ENCODE peak calls at places on chromosomes 16 and 17, in five cellular contexts. One of them, this sample, is unnamed. For H3K4me1, the result is how much of the 10 kb centered on the place peaks cover.

GRCh38 chr17:7393613-7394451 is 493 bp downstream of the PLSCR3 start:
- DNase-seq in A549: peak
- DNase-seq in K562: peak
- DNase-seq in H1: no peak
- DNase-seq in HCT116: no peak
- DNase-seq in this sample: no peak

GRCh38 chr17:67376509-67376891 is 581 bp upstream of the PITPNC1 start:
- DNase-seq in A549: peak
- DNase-seq in HCT116: no peak
- DNase-seq in H1: no peak
- DNase-seq in K562: no peak
- DNase-seq in this sample: no peak

GRCh38 chr17:64706224-64707076 is 44.3 kb upstream of the SMURF2 start:
- DNase-seq in H1: no peak
- DNase-seq in A549: peak
- DNase-seq in K562: no peak
- DNase-seq in HCT116: peak
- DNase-seq in this sample: no peak

GRCh38 chr17:82332669-82333278 is 792 bp downstream of the SECTM1 start:
- DNase-seq in HCT116: peak
- DNase-seq in H1: no peak
- DNase-seq in K562: peak
- DNase-seq in A549: peak
- DNase-seq in this sample: peak

GRCh38 chr16:26129997-26130396 is 438.2 kb downstream of the HS3ST4 start:
- DNase-seq in K562: no peak
- DNase-seq in HCT116: no peak
- DNase-seq in H1: no peak
- DNase-seq in A549: no peak
- DNase-seq in this sample: no peak

GRCh38 chr17:10031606-10032005 is 126.5 kb upstream of the RCVRN start:
- DNase-seq in K562: no peak
- DNase-seq in HCT116: no peak
- DNase-seq in H1: no peak
- DNase-seq in A549: no peak
- DNase-seq in this sample: no peak

GRCh38 chr16:55615071-55615470 is 40.7 kb upstream of the SLC6A2 start:
- DNase-seq in K562: no peak
- DNase-seq in A549: no peak
- DNase-seq in HCT116: no peak
- DNase-seq in H1: no peak
- DNase-seq in this sample: peak

GRCh38 chr16:82156761-82157654 is 13.0 kb downstream of the MPHOSPH6 start:
- DNase-seq in K562: no peak
- DNase-seq in A549: no peak
- DNase-seq in HCT116: no peak
- DNase-seq in H1: no peak
- DNase-seq in this sample: no peak

GRCh38 chr17:20987511-20987910 is 55.3 kb downstream of the USP22 start:
- DNase-seq in HCT116: no peak
- DNase-seq in K562: no peak
- DNase-seq in H1: no peak
- DNase-seq in A549: no peak
- DNase-seq in this sample: no peak

GRCh38 chr17:44820631-44821196 is 9.4 kb downstream of the GJC1 start:
- DNase-seq in HCT116: peak
- DNase-seq in K562: no peak
- DNase-seq in H1: no peak
- DNase-seq in A549: peak
- DNase-seq in this sample: peak

GRCh38 chr17:44367626-44368025 is 4.0 kb upstream of the FAM171A2 start:
- DNase-seq in A549: no peak
- DNase-seq in H1: no peak
- DNase-seq in K562: no peak
- DNase-seq in HCT116: no peak
- DNase-seq in this sample: no peak

GRCh38 chr17:10618202-10618635 is 38.9 kb downstream of the MYH3 start:
- DNase-seq in H1: peak
- DNase-seq in K562: peak
- DNase-seq in A549: peak
- DNase-seq in HCT116: peak
- DNase-seq in this sample: peak

GRCh38 chr17:27379863-27380533 is 76.2 kb upstream of the KSR1 start:
- DNase-seq in K562: peak
- DNase-seq in HCT116: no peak
- DNase-seq in A549: no peak
- DNase-seq in H1: no peak
- DNase-seq in this sample: peak
- TF ChIP-seq MAX in K562: no peak
- TF ChIP-seq MAX in HCT116: no peak
- TF ChIP-seq MAX in A549: no peak
- TF ChIP-seq MAX in H1: no peak
- TF ChIP-seq MAX in this sample: peak

GRCh38 chr17:4536259-4536741 is 18.9 kb downstream of the MYBBP1A start:
- DNase-seq in HCT116: no peak
- DNase-seq in A549: no peak
- DNase-seq in H1: no peak
- DNase-seq in K562: peak
- DNase-seq in this sample: no peak
- H3K4me1 ChIP-seq in HCT116: under half
- H3K4me1 ChIP-seq in A549: under half
- H3K4me1 ChIP-seq in H1: under half
- H3K4me1 ChIP-seq in K562: half or more
- H3K4me1 ChIP-seq in this sample: half or more

DNA sequence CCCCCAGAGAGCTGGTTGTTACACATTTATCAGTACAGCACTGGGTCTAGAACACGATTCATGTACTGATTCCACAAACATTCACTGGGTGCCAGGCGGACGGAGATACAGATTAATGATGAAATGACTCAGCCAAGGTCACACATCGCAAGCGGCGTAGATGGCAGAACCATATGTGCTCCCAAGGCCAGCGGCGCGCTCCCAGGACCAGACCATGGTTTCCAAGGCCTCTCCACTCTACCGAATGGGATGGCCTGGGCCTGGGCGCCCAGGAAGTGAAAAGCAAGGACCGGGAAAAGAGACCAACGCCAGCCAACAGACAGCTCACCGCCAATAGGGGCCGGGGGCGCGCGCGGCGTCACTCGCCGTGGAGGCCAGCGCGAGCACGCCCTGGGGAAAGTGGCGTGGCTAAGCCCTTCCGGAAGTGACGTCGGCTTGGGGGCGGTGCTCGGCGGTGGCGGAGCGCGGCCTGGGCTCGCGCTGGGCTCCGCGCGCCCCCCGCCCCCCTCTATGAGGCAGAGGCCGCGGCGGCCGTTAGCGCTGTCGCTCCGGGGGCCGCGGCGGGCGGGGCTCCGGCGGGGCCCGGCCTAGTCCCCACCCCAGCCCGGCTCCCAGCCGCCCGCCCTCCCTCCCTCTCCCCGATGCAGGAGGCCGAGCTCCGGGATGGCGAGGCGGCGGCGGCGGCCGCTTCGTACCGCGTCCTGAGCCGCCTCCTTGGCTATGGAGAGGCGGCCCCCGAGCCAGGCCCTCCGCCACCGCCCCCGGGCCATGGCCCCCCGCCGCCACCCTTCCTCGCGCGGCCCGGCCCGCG is at the start of gene SOCS7:
- DNase-seq in A549: peak
- DNase-seq in HCT116: peak
- DNase-seq in K562: peak
- DNase-seq in H1: peak
- DNase-seq in this sample: peak
- TF ChIP-seq POLR2A in A549: peak
- TF ChIP-seq POLR2A in HCT116: peak
- TF ChIP-seq POLR2A in K562: peak
- TF ChIP-seq POLR2A in H1: no peak
- TF ChIP-seq POLR2A in this sample: peak

GRCh38 chr17:40926341-40926740 is 11.1 kb downstream of the KRT23 start:
- DNase-seq in HCT116: no peak
- DNase-seq in H1: no peak
- DNase-seq in K562: no peak
- DNase-seq in A549: no peak
- DNase-seq in this sample: no peak
- TF ChIP-seq MAX in HCT116: no peak
- TF ChIP-seq MAX in H1: no peak
- TF ChIP-seq MAX in K562: no peak
- TF ChIP-seq MAX in A549: no peak
- TF ChIP-seq MAX in this sample: no peak

GRCh38 chr16:79592150-79592549 is 8.4 kb downstream of the MAF start:
- DNase-seq in H1: no peak
- DNase-seq in HCT116: no peak
- DNase-seq in A549: no peak
- DNase-seq in K562: no peak
- DNase-seq in this sample: no peak

GRCh38 chr16:79593074-79593531 is 7.4 kb downstream of the MAF start:
- DNase-seq in A549: no peak
- DNase-seq in K562: no peak
- DNase-seq in HCT116: no peak
- DNase-seq in H1: no peak
- DNase-seq in this sample: no peak

GRCh38 chr16:79595916-79596450 is 4.6 kb downstream of the MAF start:
- DNase-seq in H1: no peak
- DNase-seq in A549: no peak
- DNase-seq in HCT116: no peak
- DNase-seq in K562: no peak
- DNase-seq in this sample: no peak

GRCh38 chr16:79595261-79595660 is 5.3 kb downstream of the MAF start:
- DNase-seq in A549: no peak
- DNase-seq in K562: no peak
- DNase-seq in H1: no peak
- DNase-seq in HCT116: no peak
- DNase-seq in this sample: no peak

GRCh38 chr16:79593754-79594153 is 6.8 kb downstream of the MAF start:
- DNase-seq in HCT116: no peak
- DNase-seq in A549: no peak
- DNase-seq in H1: no peak
- DNase-seq in K562: no peak
- DNase-seq in this sample: no peak
- H3K4me1 ChIP-seq in HCT116: under half
- H3K4me1 ChIP-seq in A549: under half
- H3K4me1 ChIP-seq in H1: under half
- H3K4me1 ChIP-seq in K562: under half
- H3K4me1 ChIP-seq in this sample: under half

DNA sequence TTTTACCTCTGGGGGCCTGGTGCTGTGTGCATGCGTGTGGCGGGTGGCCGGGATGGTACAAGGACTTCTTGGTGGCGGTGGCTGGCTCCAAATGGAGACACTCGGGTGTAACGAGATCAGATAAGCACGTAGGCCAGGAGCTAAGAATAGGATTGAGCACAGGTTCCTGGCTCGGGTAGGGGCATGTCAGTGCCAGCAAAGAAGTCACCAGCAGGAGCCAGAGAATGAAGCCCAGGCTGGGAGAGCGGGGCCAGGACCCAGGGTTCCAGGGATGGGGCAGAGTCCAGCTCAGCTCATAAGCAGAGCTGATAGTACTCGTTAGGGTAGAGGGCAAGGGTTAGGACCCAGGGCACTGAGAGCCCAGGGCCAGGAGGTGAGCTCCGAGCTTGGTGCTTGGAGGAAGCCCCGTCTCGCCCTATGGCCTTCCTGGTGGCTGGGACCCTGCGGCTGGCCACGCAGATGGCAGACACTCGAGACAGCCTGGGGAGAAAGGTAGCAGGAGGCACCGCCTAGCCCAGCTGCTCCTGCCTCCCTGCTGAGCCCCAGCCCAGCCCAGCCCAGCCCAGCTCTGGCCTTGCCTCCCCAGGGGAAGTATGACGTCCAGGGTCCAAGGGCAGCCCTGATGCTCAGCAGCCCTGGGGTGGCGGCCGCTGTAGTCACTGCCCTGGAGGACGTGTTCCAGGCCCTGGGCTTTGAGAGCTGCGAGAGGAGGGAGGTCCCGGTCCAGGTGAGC is 8.9 kb downstream of the ZNF213 start:
- DNase-seq in K562: no peak
- DNase-seq in H1: no peak
- DNase-seq in HCT116: no peak
- DNase-seq in A549: no peak
- DNase-seq in this sample: no peak
- TF ChIP-seq POLR2A in K562: no peak
- TF ChIP-seq POLR2A in H1: no peak
- TF ChIP-seq POLR2A in HCT116: no peak
- TF ChIP-seq POLR2A in A549: no peak
- TF ChIP-seq POLR2A in this sample: no peak

DNA sequence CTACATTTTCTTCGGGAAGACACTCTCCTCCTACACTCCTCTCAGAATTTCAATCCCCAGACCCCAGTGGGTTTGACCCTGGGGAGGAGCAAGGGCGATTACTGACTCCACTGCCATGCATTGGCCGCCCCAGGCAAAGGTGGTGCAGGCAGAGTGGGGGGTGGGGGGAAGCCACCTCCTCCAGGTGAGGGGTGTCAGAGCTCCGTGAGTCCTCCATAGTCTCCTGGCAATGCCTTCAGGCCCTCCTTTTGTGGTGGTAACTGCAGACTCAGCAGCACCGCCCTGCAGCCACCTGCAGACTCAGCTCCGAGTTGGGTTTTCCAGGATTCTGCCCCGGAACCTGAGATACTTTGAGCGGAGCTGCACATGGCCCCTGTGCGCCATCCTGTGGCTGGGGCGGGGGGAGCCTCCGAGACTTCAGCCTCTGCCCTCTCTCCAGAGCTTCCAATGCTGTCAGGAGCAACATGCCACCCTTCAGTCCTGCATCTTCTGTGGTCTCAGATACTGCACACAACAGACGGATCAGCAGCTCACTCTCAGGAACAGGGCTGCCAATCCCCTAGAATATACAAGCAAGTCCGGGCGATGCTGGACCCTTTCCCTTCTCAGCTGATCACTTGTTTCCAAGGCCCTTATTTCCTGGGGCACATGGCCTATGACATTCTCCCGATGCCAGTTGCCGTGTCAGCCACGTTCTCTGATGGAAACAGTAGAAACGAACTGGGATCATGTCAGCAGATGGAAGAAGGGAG is 2.4 kb upstream of the SLC47A2 start:
- DNase-seq in K562: peak
- DNase-seq in H1: no peak
- DNase-seq in HCT116: no peak
- DNase-seq in A549: no peak
- DNase-seq in this sample: no peak
- TF ChIP-seq MAX in K562: no peak
- TF ChIP-seq MAX in H1: no peak
- TF ChIP-seq MAX in HCT116: no peak
- TF ChIP-seq MAX in A549: no peak
- TF ChIP-seq MAX in this sample: no peak